ENCODE peak calls at places on chromosomes 1 and 21, in seven cellular contexts. D is fibroblast of lung, P is prostate gland, Y is breast epithelium, O is heart left ventricle, V is ovary, W is MM.1S. C is an unnamed sample. For H3K36me3, the result is how much of the 10 kb centered on the place peaks cover.

GRCh38 chr1:20689645-20690056 is 28.2 kb downstream of the KIF17 start:
- DNase-seq in D (no peak), P (no peak), Y (no peak), O (no peak), V (no peak), W (no peak), C (no peak)

GRCh38 chr1:89149229-89149628 is 23.3 kb upstream of the GBP2 start:
- DNase-seq in D (peak), P (no peak), Y (no peak), O (no peak), V (no peak), W (no peak), C (no peak)

GRCh38 chr21:32597205-32597604 is 11.9 kb upstream of the TCP10L start:
- DNase-seq in D (peak), P (no peak), Y (no peak), O (no peak), V (no peak), W (no peak), C (no peak)

GRCh38 chr1:18319099-18319498 is 161.6 kb upstream of the KLHDC7A start:
- DNase-seq in D (no peak), P (no peak), Y (no peak), O (no peak), V (no peak), W (no peak), C (no peak)

GRCh38 chr21:31310750-31311149 is 33.3 kb downstream of the TIAM1 start:
- DNase-seq in D (peak), P (peak), Y (no peak), O (no peak), V (no peak), W (no peak), C (no peak)

GRCh38 chr1:1355376-1355775 is 3.0 kb downstream of the MXRA8 start:
- DNase-seq in D (peak), P (no peak), Y (no peak), O (no peak), V (peak), W (no peak), C (no peak)

GRCh38 chr1:194194724-194195123 is 1008.3 kb upstream of the B3GALT2 start:
- DNase-seq in D (peak), P (no peak), Y (no peak), O (no peak), V (no peak), W (no peak), C (no peak)

GRCh38 chr1:220878223-220879081 is 791 bp upstream of the HLX start:
- DNase-seq in D (no peak), P (no peak), Y (no peak), O (no peak), V (no peak), W (no peak), C (no peak)

GRCh38 chr21:42388740-42389448 is 7.0 kb downstream of the TMPRSS3 start:
- DNase-seq in D (no peak), P (no peak), Y (no peak), O (no peak), V (no peak), W (peak), C (no peak)

GRCh38 chr1:233704882-233705723 is 91.2 kb downstream of the KCNK1 start:
- DNase-seq in D (no peak), P (no peak), Y (no peak), O (no peak), V (no peak), W (no peak), C (no peak)
- H3K27ac ChIP-seq in D (no peak), P (no peak), Y (no peak), O (no peak), V (no peak), W (no peak), C (no peak)

GRCh38 chr1:171583581-171584194 is 38.4 kb upstream of the MYOCOS start:
- DNase-seq in D (peak), P (no peak), Y (no peak), O (no peak), V (no peak), W (no peak), C (no peak)
- H3K36me3 ChIP-seq in D (under half), P (under half), Y (under half), O (half or more), V (under half), W (half or more), C (half or more)

DNA sequence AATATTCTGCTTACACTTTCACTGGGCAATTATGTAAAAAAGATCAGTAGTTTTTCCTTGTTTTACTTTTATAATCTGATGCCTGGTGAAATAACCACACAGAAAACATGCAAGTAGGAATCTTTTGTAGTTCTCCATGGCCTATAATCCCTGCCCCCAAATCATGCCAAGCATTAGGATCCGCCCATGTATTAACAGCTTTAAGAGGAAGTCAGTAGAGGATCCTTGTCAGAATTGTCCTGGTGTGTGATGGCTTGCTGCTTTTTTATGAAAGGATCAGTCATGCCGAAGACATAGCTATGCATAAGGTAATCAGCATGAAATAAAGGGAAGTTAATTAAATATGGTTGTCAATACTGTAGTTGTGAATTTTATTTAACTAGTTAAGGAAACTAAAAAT is 20.0 kb downstream of the ADGRL2 start:
- DNase-seq in D (no peak), P (no peak), Y (no peak), O (no peak), V (no peak), W (no peak), C (no peak)
- H3K27ac ChIP-seq in D (no peak), P (no peak), Y (no peak), O (no peak), V (no peak), W (no peak), C (no peak)

GRCh38 chr1:169821500-169821899 is 26.8 kb upstream of the METTL18 start:
- DNase-seq in D (no peak), P (no peak), Y (no peak), O (no peak), V (no peak), W (no peak), C (no peak)

GRCh38 chr1:169829671-169830070 is 35.0 kb upstream of the METTL18 start:
- DNase-seq in D (no peak), P (no peak), Y (no peak), O (no peak), V (no peak), W (no peak), C (no peak)

GRCh38 chr1:169824153-169824552 is 29.4 kb upstream of the METTL18 start:
- DNase-seq in D (no peak), P (no peak), Y (no peak), O (no peak), V (no peak), W (no peak), C (no peak)
- H3K36me3 ChIP-seq in D (under half), P (under half), Y (under half), O (half or more), V (under half), W (under half), C (under half)

GRCh38 chr21:34704119-34704518 is 35.3 kb downstream of the CLIC6 start:
- DNase-seq in D (peak), P (peak), Y (no peak), O (no peak), V (no peak), W (no peak), C (no peak)
- H3K27ac ChIP-seq in D (peak), P (peak), Y (peak), O (no peak), V (no peak), W (no peak), C (no peak)

DNA sequence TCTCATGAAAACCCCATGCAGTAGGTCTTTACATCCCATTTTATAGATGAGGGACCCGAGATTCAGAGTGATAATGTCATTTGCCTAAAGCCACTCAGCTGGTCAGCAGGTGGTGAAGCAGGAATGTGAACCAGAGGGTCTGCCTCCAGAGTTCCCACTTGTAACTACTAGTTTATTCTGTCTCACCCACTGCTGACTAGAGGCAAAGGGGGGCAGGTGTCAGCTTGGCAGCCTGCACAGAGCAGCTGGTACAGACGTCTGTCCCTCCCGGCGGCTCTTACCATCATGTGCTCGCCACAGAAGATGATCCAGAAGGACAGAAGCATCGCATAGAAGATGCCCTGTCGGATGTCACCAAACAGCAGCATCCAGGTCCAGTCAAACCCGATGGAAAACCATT is 82.4 kb downstream of the WLS start:
- DNase-seq in D (no peak), P (no peak), Y (no peak), O (no peak), V (no peak), W (no peak), C (no peak)
- H3K36me3 ChIP-seq in D (under half), P (under half), Y (under half), O (half or more), V (under half), W (under half), C (under half)

GRCh38 chr1:29120955-29121485 is 2.7 kb downstream of the TMEM200B start:
- DNase-seq in D (peak), P (no peak), Y (no peak), O (peak), V (peak), W (no peak), C (peak)

GRCh38 chr1:29122987-29123870 is 474 bp downstream of the TMEM200B start:
- DNase-seq in D (peak), P (no peak), Y (no peak), O (peak), V (peak), W (no peak), C (no peak)

GRCh38 chr1:29121516-29121937 is 2.2 kb downstream of the TMEM200B start:
- DNase-seq in D (no peak), P (no peak), Y (no peak), O (no peak), V (peak), W (no peak), C (no peak)

GRCh38 chr1:29122662-29122986 is 1.1 kb downstream of the TMEM200B start:
- DNase-seq in D (peak), P (no peak), Y (peak), O (peak), V (peak), W (no peak), C (peak)

GRCh38 chr1:29121951-29122661 is 1.6 kb downstream of the TMEM200B start:
- DNase-seq in D (peak), P (no peak), Y (no peak), O (peak), V (peak), W (no peak), C (peak)
- H3K27ac ChIP-seq in D (peak), P (peak), Y (peak), O (peak), V (peak), W (no peak), C (no peak)

C was measured in naive thymus-derived CD4-positive, alpha-beta T cell.